ENCODE peak calls at places on chromosomes 12 and 14, in eight cellular contexts. S is AG04450, A is transverse colon, K is tibial nerve, U is pancreas, X is colonic mucosa, Q is upper lobe of right lung, M is left lung. V is an unnamed sample.

GRCh38 chr12:42969357-42969756 is 379.8 kb upstream of the PRICKLE1 start:
- DNase-seq in U (no peak), Q (no peak), K (peak; percentile 32), M (no peak), S (no peak), X (no peak), A (no peak), V (no peak)

GRCh38 chr12:590206-590750 is 73.0 kb downstream of the NINJ2 start:
- DNase-seq in K (no peak), X (no peak), U (no peak), M (no peak), S (no peak), Q (no peak), A (no peak), V (no peak)

GRCh38 chr14:96104469-96105057 is 65.4 kb downstream of the C14orf132 start:
- DNase-seq in Q (peak; percentile 83), A (peak; percentile 87), S (peak; percentile 99), X (peak; percentile 79), M (peak; percentile 73), U (peak; percentile 84), K (peak; percentile 92), V (peak; percentile 75)

GRCh38 chr12:10701226-10701681 is 21.9 kb downstream of the YBX3 start:
- DNase-seq in S (no peak), Q (no peak), M (no peak), U (no peak), K (no peak), X (no peak), A (no peak), V (no peak)

GRCh38 chr14:50828738-50829471 is 2.1 kb downstream of the NIN start:
- DNase-seq in S (no peak), A (no peak), K (no peak), Q (no peak), U (no peak), M (no peak), X (no peak), V (no peak)

GRCh38 chr12:18153826-18154225 is 63.8 kb upstream of the RERGL start:
- DNase-seq in X (no peak), M (no peak), S (no peak), K (no peak), A (no peak), Q (no peak), U (no peak), V (no peak)

GRCh38 chr12:13973981-13974380 is 7.4 kb downstream of the GRIN2B start:
- DNase-seq in K (no peak), Q (no peak), A (no peak), M (no peak), S (no peak), X (no peak), U (no peak), V (no peak)

GRCh38 chr12:26173153-26173552 is 22.2 kb upstream of the SSPN start:
- DNase-seq in U (no peak), M (no peak), A (no peak), K (no peak), Q (no peak), S (no peak), X (no peak), V (no peak)

GRCh38 chr12:32107376-32108267 is 975 bp downstream of the BICD1 start:
- DNase-seq in X (peak; percentile 18), Q (no peak), S (no peak), U (no peak), A (peak; percentile 13), M (no peak), K (no peak), V (no peak)
- H3K27me3 ChIP-seq in X (no peaks in the 10 kb centered on the region), Q (no peaks in the 10 kb centered on the region), S (no peaks in the 10 kb centered on the region), U (no peaks in the 10 kb centered on the region), A (no peaks in the 10 kb centered on the region), M (peaks cover 17% of the 10 kb centered on the region), K (no peaks in the 10 kb centered on the region), V (no peaks in the 10 kb centered on the region)

DNA sequence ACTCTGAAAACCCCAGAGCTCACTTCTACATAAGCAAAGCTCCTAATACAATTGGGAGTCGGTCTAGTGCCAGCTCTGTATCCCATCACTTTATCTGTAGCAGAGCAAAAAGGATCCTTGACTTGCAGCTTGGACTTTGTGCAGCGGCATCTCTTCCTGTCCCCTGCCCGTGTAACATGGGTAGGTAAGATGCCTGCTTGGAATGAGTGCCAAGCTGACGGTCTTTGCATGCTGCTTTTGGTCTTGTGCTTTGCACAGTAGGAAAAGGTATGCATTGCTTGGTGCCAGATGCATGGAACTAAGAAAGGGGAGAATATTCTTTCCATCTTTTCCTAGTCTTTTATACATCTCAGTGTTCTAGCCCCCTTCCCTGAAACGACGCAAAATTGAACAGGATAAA is 6.9 kb upstream of the PLEKHH1 start:
- DNase-seq in S (no peak), Q (no peak), K (no peak), A (no peak), U (no peak), M (no peak), X (no peak), V (no peak)
- H3K27me3 ChIP-seq in S (peaks cover 43% of the 10 kb centered on the region), Q (peaks cover 20% of the 10 kb centered on the region), K (peaks cover 10% of the 10 kb centered on the region), A (peaks cover 11% of the 10 kb centered on the region), U (no peaks in the 10 kb centered on the region), M (peaks cover 47% of the 10 kb centered on the region), X (no peaks in the 10 kb centered on the region), V (peaks cover 22% of the 10 kb centered on the region)

DNA sequence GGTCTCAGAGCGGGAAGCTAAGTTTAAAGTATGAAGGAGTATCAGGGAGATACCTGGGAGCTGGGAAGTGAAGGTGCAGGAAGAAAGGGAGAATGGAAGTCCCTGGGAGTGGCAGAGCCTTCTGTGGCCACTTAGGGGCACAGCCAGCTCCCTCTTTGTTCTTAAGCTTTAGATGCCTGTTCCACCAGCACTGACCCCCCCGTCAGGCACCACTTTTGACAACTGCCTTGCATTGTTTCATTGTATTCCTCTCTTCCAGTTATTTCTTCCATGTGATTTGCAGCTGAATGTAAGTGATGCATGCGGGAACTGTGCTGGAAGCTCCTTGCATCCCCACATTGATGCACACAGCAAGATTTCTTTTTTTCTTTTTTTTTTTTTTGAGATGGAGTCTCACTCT is 2.6 kb downstream of the GALNT16 start:
- DNase-seq in M (no peak), Q (no peak), X (no peak), K (no peak), U (no peak), A (no peak), S (no peak), V (no peak)
- H3K27me3 ChIP-seq in M (peaks cover 84% of the 10 kb centered on the region), Q (peaks cover 40% of the 10 kb centered on the region), X (peaks cover 20% of the 10 kb centered on the region), K (peaks cover 54% of the 10 kb centered on the region), U (no peaks in the 10 kb centered on the region), A (peaks cover 67% of the 10 kb centered on the region), S (peaks cover 38% of the 10 kb centered on the region), V (peaks cover 72% of the 10 kb centered on the region)

GRCh38 chr12:108060054-108060453 is 69.0 kb upstream of the WSCD2 start:
- DNase-seq in A (no peak), Q (no peak), U (no peak), K (no peak), X (no peak), S (no peak), M (no peak), V (no peak)
- H3K27me3 ChIP-seq in A (no peaks in the 10 kb centered on the region), Q (peaks cover 11% of the 10 kb centered on the region), U (no peaks in the 10 kb centered on the region), K (no peaks in the 10 kb centered on the region), X (peaks cover 4% of the 10 kb centered on the region), S (no peaks in the 10 kb centered on the region), M (peaks cover 45% of the 10 kb centered on the region), V (peaks cover 6% of the 10 kb centered on the region)

GRCh38 chr12:54444202-54444601 is 25.1 kb upstream of the ITGA5 start:
- DNase-seq in S (no peak), U (no peak), Q (no peak), X (no peak), K (no peak), A (no peak), M (no peak), V (no peak)
- H3K27me3 ChIP-seq in S (peaks cover 19% of the 10 kb centered on the region), U (no peaks in the 10 kb centered on the region), Q (no peaks in the 10 kb centered on the region), X (no peaks in the 10 kb centered on the region), K (no peaks in the 10 kb centered on the region), A (no peaks in the 10 kb centered on the region), M (peaks cover 16% of the 10 kb centered on the region), V (no peaks in the 10 kb centered on the region)

GRCh38 chr12:45050751-45051489 is at the start of gene DBX2:
- DNase-seq in M (no peak), K (no peak), A (no peak), Q (no peak), U (no peak), S (no peak), X (no peak), V (peak; percentile 29)

GRCh38 chr12:45049912-45050318 is 984 bp downstream of the DBX2 start:
- DNase-seq in A (no peak), M (no peak), U (no peak), S (no peak), X (no peak), Q (no peak), K (no peak), V (no peak)

GRCh38 chr12:45051490-45052105 is 699 bp upstream of the DBX2 start:
- DNase-seq in K (no peak), Q (no peak), S (no peak), X (no peak), U (no peak), M (no peak), A (no peak), V (peak; percentile 25)

GRCh38 chr12:45050331-45050750 is 558 bp downstream of the DBX2 start:
- DNase-seq in U (no peak), A (no peak), M (no peak), S (no peak), Q (no peak), X (no peak), K (no peak), V (peak; percentile 40)
- H3K27me3 ChIP-seq in U (no peaks in the 10 kb centered on the region), A (peaks cover 57% of the 10 kb centered on the region), M (peaks cover 76% of the 10 kb centered on the region), S (peaks cover 26% of the 10 kb centered on the region), Q (peaks cover 44% of the 10 kb centered on the region), X (peaks cover 18% of the 10 kb centered on the region), K (peaks cover 21% of the 10 kb centered on the region), V (peaks cover 42% of the 10 kb centered on the region)

DNA sequence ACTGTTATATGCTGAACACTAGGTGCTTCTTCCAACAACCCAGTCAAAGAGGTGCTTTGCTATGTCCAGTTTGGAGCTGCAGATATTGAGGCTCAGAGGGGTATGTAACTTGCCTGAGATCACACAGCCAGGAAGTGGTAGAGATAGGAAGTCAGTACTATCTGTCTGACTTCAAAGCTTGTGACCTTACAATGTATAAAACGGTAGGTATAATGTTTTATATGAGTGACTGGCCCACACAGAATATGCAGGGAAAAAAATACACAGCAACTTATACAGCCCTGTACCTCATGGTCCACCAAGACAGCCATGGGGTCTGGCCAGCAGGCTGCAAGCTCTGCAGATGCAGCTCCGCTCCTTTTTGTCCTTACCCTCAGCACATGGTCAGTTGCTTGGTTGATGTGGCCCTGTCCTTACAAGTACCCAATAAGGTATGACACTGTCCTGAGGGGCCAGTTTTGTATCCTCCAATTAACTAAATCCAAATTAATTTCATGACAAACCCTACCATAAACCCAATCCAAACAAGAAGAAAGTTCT is 3.9 kb upstream of the KRT4 start:
- DNase-seq in S (no peak), Q (no peak), K (no peak), M (no peak), X (no peak), A (no peak), U (no peak), V (no peak)
- H3K27me3 ChIP-seq in S (peaks cover 25% of the 10 kb centered on the region), Q (peaks cover 32% of the 10 kb centered on the region), K (no peaks in the 10 kb centered on the region), M (peaks cover 82% of the 10 kb centered on the region), X (no peaks in the 10 kb centered on the region), A (peaks cover 10% of the 10 kb centered on the region), U (no peaks in the 10 kb centered on the region), V (peaks cover 54% of the 10 kb centered on the region)